ENCODE peak calls at places on chromosomes 1 and 21, in five cellular contexts. T is HCT116, M is A549, Y is body of pancreas, V is pancreas. G is an unnamed sample.

GRCh38 chr1:68120136-68120791 is 69.8 kb upstream of the DIRAS3 start:
- DNase-seq in V (peak), Y (peak), M (peak), T (peak), G (no peak)

GRCh38 chr1:4801192-4801924 is 146.9 kb downstream of the AJAP1 start:
- DNase-seq in V (peak), T (no peak), Y (peak), M (no peak), G (peak)

GRCh38 chr1:77126309-77126708 is 92.9 kb downstream of the PIGK start:
- DNase-seq in Y (no peak), T (peak), M (peak), V (no peak), G (no peak)

GRCh38 chr1:184866991-184867788 is 107.1 kb downstream of the NIBAN1 start:
- DNase-seq in M (no peak), T (no peak), Y (no peak), V (no peak), G (no peak)

GRCh38 chr1:113804421-113805255 is 7.6 kb downstream of the RSBN1 start:
- DNase-seq in T (peak), V (no peak), M (peak), Y (peak), G (no peak)

GRCh38 chr1:41537257-41537656 is 52.8 kb upstream of the EDN2 start:
- DNase-seq in T (no peak), Y (no peak), V (no peak), M (no peak), G (no peak)

GRCh38 chr1:160342520-160342919 is 530 bp downstream of the COPA start:
- DNase-seq in V (no peak), Y (no peak), T (no peak), M (peak), G (no peak)

GRCh38 chr21:18646114-18646513 is 242.5 kb upstream of the TMPRSS15 start:
- DNase-seq in M (no peak), V (no peak), T (no peak), Y (no peak), G (no peak)

GRCh38 chr1:231310391-231310934 is 27.2 kb downstream of the EXOC8 start:
- DNase-seq in M (no peak), V (no peak), Y (no peak), T (no peak), G (no peak)

GRCh38 chr1:153368477-153368876 is 6.9 kb downstream of the S100A12 start:
- DNase-seq in M (no peak), Y (no peak), V (no peak), T (no peak), G (no peak)

GRCh38 chr1:44929556-44929955 is 56.8 kb downstream of the EIF2B3 start:
- DNase-seq in Y (no peak), V (no peak), T (no peak), M (no peak), G (no peak)

GRCh38 chr1:3067301-3067670 is 1.7 kb upstream of the PRDM16 start:
- DNase-seq in T (no peak), V (no peak), Y (no peak), M (no peak), G (peak)

GRCh38 chr1:86765073-86765472 is 60.7 kb downstream of the SH3GLB1 start:
- DNase-seq in T (no peak), M (no peak), Y (no peak), V (no peak), G (no peak)

GRCh38 chr1:25676488-25676887 is 59.9 kb downstream of the MAN1C1 start:
- DNase-seq in Y (peak), M (no peak), V (no peak), T (no peak), G (no peak)

GRCh38 chr1:21594935-21595897 is 73.9 kb downstream of the RAP1GAP start:
- DNase-seq in V (no peak), M (peak), T (peak), Y (peak), G (peak)

GRCh38 chr1:110390096-110390495 is 730 bp downstream of the SLC16A4 start:
- DNase-seq in M (peak), Y (no peak), V (no peak), T (no peak), G (peak)

GRCh38 chr1:209154916-209155315 is 428.6 kb upstream of the CAMK1G start:
- DNase-seq in Y (no peak), T (no peak), V (no peak), M (no peak), G (no peak)

GRCh38 chr1:24020032-24020431 is 39.9 kb upstream of the SRSF10 start:
- DNase-seq in T (no peak), M (no peak), Y (no peak), V (no peak), G (no peak)

GRCh38 chr1:61053712-61054608 is 28.4 kb upstream of the NFIA start:
- DNase-seq in T (no peak), M (no peak), Y (no peak), V (peak), G (peak)

GRCh38 chr1:3423245-3423829 is 31.1 kb upstream of the ARHGEF16 start:
- DNase-seq in V (peak), Y (peak), M (no peak), T (no peak), G (peak)

DNA sequence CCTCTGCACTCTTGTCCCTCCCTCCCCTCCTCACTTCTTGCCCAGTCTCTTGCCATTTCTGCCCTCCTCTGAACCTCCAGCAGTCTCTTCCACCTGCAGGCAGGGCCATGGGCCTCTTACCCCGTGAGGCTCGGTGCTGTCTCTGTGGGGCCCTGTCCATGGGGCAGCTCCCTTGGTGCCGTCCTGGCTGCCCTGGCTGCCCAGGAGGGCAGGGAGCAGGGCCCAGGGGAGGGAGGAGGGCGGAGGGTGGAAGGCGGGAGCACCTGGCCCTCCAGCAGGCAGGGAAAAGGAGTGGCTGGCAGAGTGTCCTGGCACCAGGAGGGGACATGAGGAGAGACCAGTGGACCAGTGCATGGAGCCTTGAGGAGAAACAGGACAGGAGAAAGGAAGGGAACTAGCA is at the start of gene RORC:
- DNase-seq in V (peak), Y (peak), T (no peak), M (no peak), G (peak)
- H3K4me3 ChIP-seq in V (peak), Y (peak), T (peak), M (no peak), G (peak)

GRCh38 chr1:237877628-237878027 is 13.1 kb downstream of the ZP4 start:
- DNase-seq in M (no peak), V (no peak), Y (no peak), T (no peak), G (no peak)
- TF ChIP-seq CTCF in M (no peak), V (no peak), Y (no peak), T (no peak), G (no peak)

GRCh38 chr1:27559466-27560030 is 44.4 kb downstream of the AHDC1 start:
- DNase-seq in M (no peak), T (no peak), Y (no peak), V (no peak), G (no peak)

GRCh38 chr1:27560271-27561125 is 43.4 kb downstream of the AHDC1 start:
- DNase-seq in T (no peak), Y (no peak), V (no peak), M (no peak), G (peak)

GRCh38 chr1:27562021-27562420 is 41.9 kb downstream of the AHDC1 start:
- DNase-seq in Y (no peak), T (no peak), V (no peak), M (no peak), G (peak)

GRCh38 chr1:27562483-27563406 is 41.2 kb downstream of the AHDC1 start:
- DNase-seq in T (no peak), Y (peak), M (no peak), V (no peak), G (peak)

GRCh38 chr1:27561126-27561899 is 42.6 kb downstream of the AHDC1 start:
- DNase-seq in Y (no peak), V (no peak), M (no peak), T (no peak), G (peak)
- H3K4me3 ChIP-seq in Y (no peak), V (no peak), M (no peak), T (no peak), G (peak)

GRCh38 chr1:234072793-234073192 is 168.3 kb downstream of the SLC35F3 start:
- DNase-seq in V (no peak), M (no peak), Y (no peak), T (no peak), G (no peak)

GRCh38 chr1:234065794-234066447 is 161.4 kb downstream of the SLC35F3 start:
- DNase-seq in T (peak), Y (peak), M (peak), V (peak), G (peak)

GRCh38 chr1:234067584-234067983 is 163.1 kb downstream of the SLC35F3 start:
- DNase-seq in Y (no peak), V (no peak), T (no peak), M (no peak), G (no peak)

DNA sequence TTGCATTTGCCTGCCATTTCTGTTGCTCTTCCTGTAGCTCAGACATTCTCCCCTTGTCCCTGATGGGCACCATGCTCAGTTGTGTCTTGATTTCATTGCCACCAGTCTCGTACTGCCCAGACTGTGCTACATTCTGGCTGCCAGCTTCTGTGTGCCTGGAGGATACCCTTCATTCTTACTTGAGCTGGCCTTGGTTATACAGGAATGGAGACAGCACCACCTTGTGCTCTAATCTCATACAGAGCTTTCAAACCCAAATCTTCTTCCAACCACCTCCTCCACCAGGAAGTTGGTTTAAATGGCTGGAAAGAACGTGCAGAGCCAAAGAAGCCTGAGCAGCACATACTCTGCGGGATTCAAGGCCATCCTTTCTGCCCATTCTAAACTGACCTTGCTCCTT is 165.3 kb downstream of the SLC35F3 start:
- DNase-seq in T (no peak), M (peak), Y (no peak), V (no peak), G (no peak)
- TF ChIP-seq CTCF in T (no peak), M (peak), Y (no peak), V (no peak), G (no peak)

DNA sequence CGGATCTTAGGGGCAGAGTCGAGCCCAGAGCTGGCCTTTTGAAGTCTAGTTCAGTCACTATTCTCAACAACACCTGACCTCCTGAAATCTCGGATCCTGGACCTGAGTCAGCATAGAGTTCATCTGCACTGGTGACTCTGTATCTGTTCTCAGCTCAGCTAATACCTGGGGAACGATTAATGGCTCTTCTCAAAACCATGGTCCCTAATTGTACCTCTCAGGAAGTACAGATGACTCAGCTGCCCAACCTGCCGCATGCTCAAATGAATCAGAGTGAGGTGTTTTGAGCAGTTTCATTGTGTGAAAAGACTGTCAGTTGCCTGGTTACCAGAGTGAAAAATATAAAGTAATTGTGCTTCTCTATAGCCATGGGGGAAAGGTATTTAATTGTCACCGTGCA is 89.2 kb downstream of the SLC35F3 start:
- DNase-seq in V (no peak), M (peak), Y (no peak), T (peak), G (no peak)
- H3K4me3 ChIP-seq in V (no peak), M (no peak), Y (no peak), T (peak), G (no peak)

DNA sequence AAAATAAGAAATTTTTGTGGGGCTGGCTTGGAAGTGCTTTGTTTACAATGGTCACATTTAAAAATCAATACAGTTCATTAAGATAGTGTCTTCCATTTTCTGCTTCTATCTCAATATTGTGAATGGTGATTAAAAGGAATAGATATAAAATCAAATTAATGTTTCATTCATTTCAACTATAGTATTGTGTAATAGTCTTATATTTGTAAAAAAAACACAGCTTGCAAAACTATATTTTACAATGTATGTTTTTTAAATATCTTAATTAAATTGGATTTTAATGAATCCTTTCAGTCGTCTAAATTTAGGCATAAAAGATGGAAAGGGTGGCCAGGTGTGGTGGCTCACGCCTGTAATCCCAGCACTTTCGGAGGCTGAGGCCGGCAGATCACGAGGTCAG is 63.5 kb downstream of the CRB1 start:
- DNase-seq in M (no peak), T (no peak), V (no peak), Y (no peak), G (no peak)
- TF ChIP-seq CTCF in M (no peak), T (no peak), V (no peak), Y (no peak), G (no peak)

DNA sequence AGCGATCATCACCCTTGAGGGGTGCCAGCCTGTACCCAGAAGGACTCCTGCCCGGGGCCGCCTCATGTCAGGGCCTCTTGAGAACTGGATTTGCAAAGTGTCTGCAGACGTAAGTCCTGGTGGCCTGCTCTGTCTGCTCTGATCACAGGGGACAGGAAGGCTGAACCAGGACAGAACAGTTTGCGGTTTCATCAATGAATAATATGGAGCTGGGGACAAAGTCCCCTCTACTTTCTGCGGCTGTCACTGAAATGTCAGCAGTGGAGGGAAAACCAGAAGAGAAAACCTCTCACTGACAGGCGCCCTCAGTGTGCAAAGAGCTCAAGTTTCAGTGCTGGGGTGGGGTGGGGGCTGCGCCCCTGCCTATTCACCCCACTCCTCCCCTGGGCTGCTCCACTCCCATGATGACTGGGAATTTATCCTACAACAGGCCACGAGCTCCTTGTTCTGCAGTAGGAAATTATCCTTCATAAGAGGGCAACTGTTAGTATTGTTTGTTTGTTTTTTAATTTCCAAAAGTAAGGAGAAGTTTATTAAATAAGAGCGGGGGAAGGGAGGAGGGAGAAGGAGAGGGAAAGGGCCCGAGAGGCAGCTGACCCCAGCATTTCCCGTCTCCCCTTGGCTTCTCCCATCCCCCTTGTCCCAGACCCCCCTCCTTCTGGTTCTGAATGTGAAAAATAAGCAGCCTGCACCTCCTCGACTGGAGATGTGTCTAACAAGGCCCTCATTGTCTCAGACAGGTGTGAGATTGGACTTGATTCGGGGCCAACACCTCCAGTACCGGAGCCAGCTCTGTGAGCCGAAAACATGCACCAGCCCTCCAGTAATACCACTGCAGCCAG is 149.2 kb downstream of the CLIC6 start:
- DNase-seq in M (no peak), T (no peak), V (peak), Y (no peak), G (no peak)
- H3K4me3 ChIP-seq in M (no peak), T (no peak), V (no peak), Y (no peak), G (no peak)

DNA sequence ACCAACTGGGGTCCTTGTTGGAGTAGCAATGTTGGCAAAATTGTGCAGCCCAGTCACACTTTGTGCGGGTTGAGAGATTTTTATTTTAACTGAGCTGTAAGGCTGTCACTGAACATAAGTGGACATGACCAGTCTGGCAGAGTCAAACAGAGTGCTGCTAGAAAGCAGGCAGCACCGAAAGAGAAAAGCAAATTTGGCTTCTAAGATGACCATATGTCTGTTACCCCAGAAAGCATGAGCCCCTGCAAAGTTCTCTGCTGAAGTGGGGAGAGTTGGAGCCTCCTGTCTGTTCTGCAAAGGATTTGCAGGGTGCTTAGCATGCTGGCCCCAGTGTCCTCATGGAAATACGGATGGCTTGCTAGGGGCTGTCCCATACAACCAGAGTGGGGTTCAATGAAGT is 220.4 kb downstream of the PBX1 start:
- DNase-seq in T (no peak), V (no peak), M (no peak), Y (no peak), G (no peak)
- TF ChIP-seq CTCF in T (no peak), V (no peak), M (no peak), Y (no peak), G (no peak)

GRCh38 chr1:43104027-43104763 is 67.9 kb downstream of the EBNA1BP2 start:
- DNase-seq in V (no peak), Y (no peak), T (no peak), M (no peak), G (no peak)

GRCh38 chr1:43101061-43101460 is 71.0 kb downstream of the EBNA1BP2 start:
- DNase-seq in T (no peak), V (no peak), M (no peak), Y (no peak), G (peak)
- H3K4me3 ChIP-seq in T (no peak), V (no peak), M (no peak), Y (no peak), G (no peak)

G was measured in left ventricle myocardium inferior.